ENCODE peak calls at places on chromosome 17, in six cellular contexts. M is NCI-H748 treated with DMSO at 0.1 percent for 48 hours; F is RWPE1; E is neural progenitor cell; J is activated naive CD4-positive, alpha-beta T cell; Y is choroid plexus epithelial cell. D is an unnamed sample.

GRCh38 chr17:19508327-19508867 is 25.3 kb upstream of the SLC47A1 start:
- DNase-seq in M (peak), F (no peak), E (peak), J (no peak), Y (no peak), D (no peak)

GRCh38 chr17:39872700-39873099 is 4.7 kb downstream of the ZPBP2 start:
- DNase-seq in M (no peak), F (peak), E (no peak), J (no peak), Y (no peak), D (peak)

GRCh38 chr17:48637323-48638260 is 11.4 kb upstream of the HOXB9 start:
- DNase-seq in M (no peak), F (peak), E (no peak), J (no peak), Y (peak), D (peak)

GRCh38 chr17:21378553-21378952 is 2.4 kb downstream of the KCNJ12 start:
- DNase-seq in M (no peak), F (no peak), E (no peak), J (no peak), Y (no peak), D (no peak)

GRCh38 chr17:13765701-13766100 is 164.0 kb upstream of the HS3ST3A1 start:
- DNase-seq in M (no peak), F (no peak), E (no peak), J (no peak), Y (peak), D (no peak)

GRCh38 chr17:236641-237405 is 55.4 kb upstream of the DOC2B start:
- DNase-seq in M (no peak), F (no peak), E (no peak), J (no peak), Y (no peak), D (no peak)

GRCh38 chr17:13698832-13699231 is 97.1 kb upstream of the HS3ST3A1 start:
- DNase-seq in M (no peak), F (no peak), E (peak), J (no peak), Y (no peak), D (no peak)

GRCh38 chr17:5500247-5500803 is 14.0 kb downstream of the MIS12 start:
- DNase-seq in M (peak), F (no peak), E (no peak), J (no peak), Y (peak), D (peak)

GRCh38 chr17:34237458-34237857 is 17.6 kb upstream of the CCL2 start:
- DNase-seq in M (no peak), F (no peak), E (no peak), J (no peak), Y (no peak), D (no peak)

GRCh38 chr17:14882131-14882530 is 383.0 kb downstream of the PMP22 start:
- DNase-seq in M (no peak), F (no peak), E (no peak), J (no peak), Y (no peak), D (no peak)

GRCh38 chr17:4956493-4957061 is 5.7 kb downstream of the ENO3 start:
- DNase-seq in M (no peak), F (no peak), E (peak), J (no peak), Y (no peak), D (no peak)

GRCh38 chr17:45900723-45901415 is 6.5 kb downstream of the MAPT start:
- DNase-seq in M (no peak), F (no peak), E (no peak), J (no peak), Y (no peak), D (no peak)

GRCh38 chr17:30379303-30380105 is 777 bp downstream of the CPD start:
- DNase-seq in M (no peak), F (no peak), E (peak), J (no peak), Y (no peak), D (no peak)

GRCh38 chr17:77696151-77696719 is 262.3 kb upstream of the TNRC6C start:
- DNase-seq in M (no peak), F (no peak), E (peak), J (no peak), Y (no peak), D (no peak)

GRCh38 chr17:7574176-7574953 is 5.1 kb upstream of the CD68 start:
- DNase-seq in M (no peak), F (no peak), E (no peak), J (no peak), Y (peak), D (peak)

GRCh38 chr17:15468142-15468541 is 721 bp upstream of the CDRT4 start:
- DNase-seq in M (no peak), F (no peak), E (no peak), J (no peak), Y (no peak), D (no peak)

GRCh38 chr17:43660816-43661493 is 767 bp downstream of the MEOX1 start:
- DNase-seq in M (no peak), F (no peak), E (no peak), J (no peak), Y (no peak), D (no peak)

GRCh38 chr17:81652901-81653771 is 3.2 kb downstream of the PDE6G start:
- DNase-seq in M (no peak), F (no peak), E (no peak), J (no peak), Y (no peak), D (no peak)